ENCODE peak calls at places on chromosome 21, in four cellular contexts. X is NCI-H1092, S is endothelial cell, R is ecto neural progenitor cell. D is an unnamed sample.

GRCh38 chr21:28256420-28256831 is 736.3 kb downstream of the LTN1 start:
- DNase-seq in S (no peak), X (no peak), R (no peak), D (no peak)

GRCh38 chr21:27423906-27424595 is 457.2 kb upstream of the ADAMTS5 start:
- DNase-seq in R (no peak), S (no peak), X (no peak), D (no peak)

GRCh38 chr21:31801551-31802234 is 69.8 kb upstream of the SCAF4 start:
- DNase-seq in R (no peak), S (no peak), X (no peak), D (no peak)

GRCh38 chr21:44572959-44573583 is 458 bp upstream of the KRTAP10-4 start:
- DNase-seq in S (no peak), R (no peak), X (no peak), D (no peak)

GRCh38 chr21:34883501-34884271 is 165.4 kb downstream of the RUNX1 start:
- DNase-seq in R (no peak), S (no peak), X (no peak), D (no peak)

GRCh38 chr21:42317341-42317741 is 2.1 kb upstream of the TFF3 start:
- DNase-seq in S (no peak), R (peak; percentile 33), X (peak; percentile 56), D (no peak)

GRCh38 chr21:42657676-42658319 is 4.4 kb downstream of the PDE9A start:
- DNase-seq in R (no peak), X (no peak), S (no peak), D (no peak)

GRCh38 chr21:14602418-14602987 is 56.4 kb upstream of the SAMSN1 start:
- DNase-seq in X (no peak), S (no peak), R (no peak), D (no peak)

GRCh38 chr21:17388226-17388625 is 124.6 kb upstream of the CXADR start:
- DNase-seq in X (no peak), R (no peak), S (no peak), D (no peak)

GRCh38 chr21:42524341-42525227 is 10.9 kb downstream of the SLC37A1 start:
- DNase-seq in X (peak; percentile 86), R (peak; percentile 69), S (no peak), D (peak; percentile 35)

GRCh38 chr21:34534522-34534921 is 22.5 kb upstream of the KCNE1 start:
- DNase-seq in R (no peak), S (no peak), X (no peak), D (no peak)

GRCh38 chr21:26843912-26844257 is 1.3 kb downstream of the ADAMTS1 start:
- DNase-seq in S (no peak), R (no peak), X (no peak), D (peak; percentile 40)

GRCh38 chr21:33712022-33712803 is 69.9 kb downstream of the ITSN1 start:
- DNase-seq in S (no peak), X (no peak), R (no peak), D (no peak)

GRCh38 chr21:41612674-41613250 is 104.8 kb upstream of the TMPRSS2 start:
- DNase-seq in S (peak; percentile 74), X (peak; percentile 24), R (peak; percentile 87), D (no peak)

GRCh38 chr21:33289199-33289819 is 23.1 kb downstream of the IL10RB start:
- DNase-seq in R (peak; percentile 55), X (no peak), S (peak; percentile 16), D (no peak)

GRCh38 chr21:26115346-26115745 is 55.2 kb downstream of the APP start:
- DNase-seq in S (no peak), X (peak; percentile 87), R (no peak), D (no peak)

GRCh38 chr21:34884346-34884929 is 164.7 kb downstream of the RUNX1 start:
- DNase-seq in S (no peak), R (no peak), X (no peak), D (no peak)

GRCh38 chr21:38831526-38832467 is 26.1 kb downstream of the ETS2 start:
- DNase-seq in X (no peak), S (no peak), R (no peak), D (no peak)

GRCh38 chr21:18801468-18801867 is 397.9 kb upstream of the TMPRSS15 start:
- DNase-seq in S (no peak), X (no peak), R (no peak), D (peak; percentile 17)

GRCh38 chr21:45867671-45868081 is 113.9 kb upstream of the COL6A1 start:
- DNase-seq in S (no peak), R (no peak), X (no peak), D (no peak)

GRCh38 chr21:41426656-41427311 is 745 bp downstream of the MX1 start:
- DNase-seq in X (no peak), R (peak; percentile 45), S (no peak), D (no peak)

GRCh38 chr21:44416193-44416592 is 39.1 kb upstream of the LRRC3 start:
- DNase-seq in X (no peak), S (no peak), R (peak; percentile 28), D (no peak)

GRCh38 chr21:14119038-14119437 is 91.7 kb downstream of the LIPI start:
- DNase-seq in S (no peak), R (no peak), X (no peak), D (no peak)

GRCh38 chr21:42199488-42200463 is 19.2 kb upstream of the ABCG1 start:
- DNase-seq in X (no peak), S (no peak), R (peak; percentile 29), D (no peak)

GRCh38 chr21:37181059-37181458 is 86.1 kb downstream of the VPS26C start:
- DNase-seq in X (no peak), S (no peak), R (no peak), D (no peak)

GRCh38 chr21:33380483-33380998 is 22.7 kb upstream of the IFNGR2 start:
- DNase-seq in X (no peak), R (no peak), S (no peak), D (peak; percentile 21)

GRCh38 chr21:27300770-27301169 is 333.9 kb upstream of the ADAMTS5 start:
- DNase-seq in X (no peak), S (no peak), R (no peak), D (no peak)

GRCh38 chr21:20996421-20997307 is 1.5 kb upstream of the NCAM2 start:
- DNase-seq in X (no peak), S (no peak), R (peak; percentile 53), D (no peak)

GRCh38 chr21:32184059-32184458 is 94.8 kb downstream of the MIS18A start:
- DNase-seq in S (no peak), R (peak; percentile 10), X (no peak), D (no peak)

GRCh38 chr21:44089001-44089911 is 17.9 kb upstream of the PWP2 start:
- DNase-seq in S (no peak), R (no peak), X (no peak), D (no peak)

GRCh38 chr21:38787461-38788274 is 18.1 kb upstream of the ETS2 start:
- DNase-seq in X (no peak), S (no peak), R (no peak), D (no peak)

D was measured in HAP-1.